ENCODE peak calls at places on chromosomes 7 and 10, in four cellular contexts. D is suprapubic skin, F is GM06990, Z is osteoblast. J is an unnamed sample. For H3K27me3, the result is how much of the 10 kb centered on the place peaks cover.

GRCh38 chr7:20959281-20959680 is 172.6 kb upstream of the SP8 start:
- DNase-seq in D (no peak), F (no peak), Z (no peak), J (no peak)

GRCh38 chr10:124414077-124414476 is 4.6 kb downstream of the OAT start:
- DNase-seq in D (no peak), F (no peak), Z (no peak), J (no peak)

GRCh38 chr7:144525956-144526355 is 122.5 kb upstream of the NOBOX start:
- DNase-seq in D (no peak), F (no peak), Z (no peak), J (no peak)

GRCh38 chr7:25780904-25781303 is 371.1 kb upstream of the NFE2L3 start:
- DNase-seq in D (no peak), F (no peak), Z (no peak), J (no peak)

GRCh38 chr10:72184156-72184555 is 31.7 kb upstream of the ANAPC16 start:
- DNase-seq in D (no peak), F (no peak), Z (no peak), J (no peak)

GRCh38 chr10:66167816-66168215 is 758.0 kb upstream of the LRRTM3 start:
- DNase-seq in D (no peak), F (no peak), Z (no peak), J (no peak)

GRCh38 chr10:48470115-48470892 is 134.6 kb downstream of the ARHGAP22 start:
- DNase-seq in D (peak), F (no peak), Z (no peak), J (peak)

GRCh38 chr10:124417846-124418725 is 637 bp downstream of the OAT start:
- DNase-seq in D (peak), F (peak), Z (peak), J (peak)

GRCh38 chr7:30905078-30906012 is 6.3 kb upstream of the AQP1 start:
- DNase-seq in D (no peak), F (no peak), Z (no peak), J (no peak)

GRCh38 chr7:136114966-136115762 is 138.0 kb upstream of the MTPN start:
- DNase-seq in D (no peak), F (peak), Z (peak), J (peak)

GRCh38 chr7:68688416-68689086 is 909.7 kb upstream of the AUTS2 start:
- DNase-seq in D (no peak), F (no peak), Z (no peak), J (peak)

GRCh38 chr7:102914585-102914984 is 1.8 kb downstream of the LRRC17 start:
- DNase-seq in D (no peak), F (no peak), Z (no peak), J (peak)

GRCh38 chr10:89427629-89428028 is 13.3 kb downstream of the IFIT5 start:
- DNase-seq in D (no peak), F (no peak), Z (peak), J (no peak)

GRCh38 chr7:618539-619355 is 99.1 kb upstream of the PDGFA start:
- DNase-seq in D (no peak), F (no peak), Z (peak), J (no peak)

GRCh38 chr7:36001546-36001945 is 151.5 kb upstream of the EEPD1 start:
- DNase-seq in D (no peak), F (no peak), Z (peak), J (no peak)

GRCh38 chr10:118590334-118590733 is 5.1 kb downstream of the PRLHR start:
- DNase-seq in D (no peak), F (no peak), Z (no peak), J (no peak)

GRCh38 chr10:129689681-129690080 is 222.6 kb downstream of the MGMT start:
- DNase-seq in D (no peak), F (no peak), Z (no peak), J (no peak)

GRCh38 chr10:86711237-86711956 is 43.1 kb downstream of the LDB3 start:
- DNase-seq in D (no peak), F (peak), Z (peak), J (peak)

GRCh38 chr7:23490357-23491131 is 20.3 kb upstream of the IGF2BP3 start:
- DNase-seq in D (no peak), F (peak), Z (no peak), J (peak)

GRCh38 chr10:30784896-30785605 is 155.5 kb upstream of the LYZL2 start:
- DNase-seq in D (peak), F (peak), Z (peak), J (peak)

GRCh38 chr10:806451-807162 is 117.1 kb upstream of the DIP2C start:
- DNase-seq in D (no peak), F (no peak), Z (peak), J (no peak)

GRCh38 chr7:101720324-101720723 is 91.2 kb upstream of the MYL10 start:
- DNase-seq in D (no peak), F (no peak), Z (peak), J (peak)

DNA sequence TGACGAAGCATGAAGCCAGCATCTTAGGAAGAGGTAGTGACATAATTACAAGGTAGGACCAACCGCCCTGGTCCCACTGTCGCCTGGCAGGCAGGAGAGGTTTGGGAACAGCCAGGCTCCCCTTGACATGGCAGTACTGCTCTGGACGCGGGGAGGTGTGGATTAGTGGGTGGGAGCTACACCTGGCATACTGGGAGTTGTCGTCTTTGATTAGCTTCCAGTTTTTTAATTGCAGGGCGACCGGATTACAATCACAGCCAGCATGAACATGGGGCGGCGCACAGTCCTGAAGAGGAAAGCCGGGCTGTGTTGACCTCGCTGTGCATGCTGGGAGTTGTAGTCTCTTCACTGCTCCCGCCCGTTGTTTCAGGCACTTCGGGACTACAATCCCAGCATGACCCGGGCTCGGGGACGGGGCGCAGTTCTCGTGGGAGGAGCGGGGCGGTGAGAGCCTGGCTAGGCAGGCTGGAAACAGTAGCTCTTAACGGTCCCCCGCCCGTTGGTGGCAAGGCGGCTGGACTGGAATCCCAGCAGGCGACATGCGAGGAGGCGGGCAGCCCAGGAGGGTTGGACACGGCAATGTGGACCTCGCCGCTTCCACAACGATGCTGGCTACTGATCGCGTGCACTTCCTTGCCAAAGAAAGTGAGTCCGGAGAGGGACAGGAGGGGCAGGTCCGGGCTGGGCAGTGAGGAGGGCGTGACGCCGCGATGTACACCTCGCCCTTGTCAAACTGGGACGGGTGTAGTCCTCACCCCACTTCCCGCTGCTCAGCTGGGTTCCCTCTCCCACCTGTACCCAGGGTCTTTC is 98.0 kb upstream of the ZNF722 start:
- DNase-seq in D (peak), F (peak), Z (peak), J (no peak)
- H3K4me3 ChIP-seq in D (peak), F (peak), Z (no peak), J (no peak)

GRCh38 chr10:117174439-117175214 is 22.7 kb upstream of the KCNK18 start:
- DNase-seq in D (peak), F (peak), Z (peak), J (peak)
- H3K27me3 ChIP-seq in D (half or more), F (under half), Z (under half), J (half or more)

DNA sequence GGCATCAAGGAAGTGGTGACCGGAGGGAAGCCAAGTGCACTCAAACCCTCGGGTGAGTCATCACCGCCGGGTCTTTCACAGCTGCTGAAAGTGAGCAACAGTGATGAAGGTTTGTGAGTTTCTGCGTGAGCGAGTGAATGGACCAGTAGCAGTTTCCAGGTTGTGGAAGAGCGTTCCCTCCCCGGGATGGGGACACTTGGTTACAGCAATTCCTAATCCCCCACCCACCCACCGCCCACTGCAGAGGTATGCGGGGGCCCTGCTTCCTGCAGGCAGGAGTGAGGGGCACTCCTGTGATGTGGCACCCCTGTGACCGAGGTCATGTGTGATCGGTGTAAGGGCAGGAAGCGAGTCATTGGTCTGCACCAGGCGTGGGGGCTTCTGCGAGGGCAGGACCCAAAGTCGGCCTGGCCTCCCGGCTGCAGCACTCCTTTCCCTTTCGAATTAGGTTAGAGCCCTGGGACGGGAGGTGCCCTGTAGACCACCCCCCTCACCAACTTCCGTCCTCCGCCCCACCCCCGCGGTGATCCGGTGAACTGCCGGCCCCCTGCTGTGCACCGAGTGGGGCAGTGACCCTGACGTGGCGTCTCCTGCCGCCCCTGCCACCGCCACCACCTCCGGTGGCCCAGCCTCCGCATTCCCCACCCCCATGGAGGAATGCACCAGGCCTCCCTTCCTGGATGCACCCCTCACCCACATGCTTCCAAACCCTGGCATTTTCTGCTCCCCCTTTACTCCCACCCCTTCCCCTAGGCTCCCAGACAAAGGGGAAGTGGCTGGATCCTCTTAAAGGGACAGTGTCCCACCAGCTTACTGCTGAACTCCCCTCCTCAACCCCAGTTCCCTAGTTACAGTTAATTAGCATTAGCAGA is 10.9 kb downstream of the LIMK1 start:
- DNase-seq in D (peak), F (peak), Z (peak), J (peak)
- H3K4me3 ChIP-seq in D (peak), F (peak), Z (peak), J (peak)

DNA sequence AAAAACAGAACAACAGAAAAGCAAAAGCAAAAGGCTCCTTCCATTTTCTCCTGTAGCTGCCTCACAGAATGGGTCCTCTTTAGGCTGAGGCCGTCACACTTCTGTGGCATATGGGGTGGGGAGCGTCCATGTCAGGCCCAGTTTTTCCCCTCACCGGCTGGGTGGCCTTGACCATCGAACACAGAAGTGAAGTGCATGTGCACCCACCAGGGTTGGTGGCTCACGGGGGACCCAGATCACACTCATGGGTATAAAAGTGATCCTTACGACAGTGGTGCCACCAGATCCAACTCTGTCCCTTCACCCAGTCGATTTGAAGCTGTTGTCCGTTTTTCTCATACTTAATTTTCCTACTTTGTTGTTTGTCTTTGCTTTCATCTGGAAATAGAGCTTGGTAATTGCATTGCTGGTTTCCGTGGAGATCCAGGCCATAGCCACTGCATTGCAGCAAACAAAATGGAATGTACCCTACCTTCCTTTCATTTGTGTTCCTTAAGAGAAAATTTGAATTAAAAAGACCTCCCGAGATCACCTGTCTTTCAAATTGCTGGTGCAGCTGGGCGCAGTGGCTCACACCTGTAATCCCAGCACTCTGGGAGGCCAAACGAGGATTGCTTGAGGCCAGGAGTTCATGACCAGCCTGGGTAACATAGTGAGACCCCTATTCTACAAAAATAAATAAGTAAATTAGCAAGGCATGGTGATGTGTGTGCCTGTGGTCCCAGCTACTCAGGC is 10.9 kb upstream of the GJD4 start:
- DNase-seq in D (no peak), F (no peak), Z (no peak), J (peak)
- H3K27me3 ChIP-seq in D (under half), F (under half), Z (under half), J (under half)

DNA sequence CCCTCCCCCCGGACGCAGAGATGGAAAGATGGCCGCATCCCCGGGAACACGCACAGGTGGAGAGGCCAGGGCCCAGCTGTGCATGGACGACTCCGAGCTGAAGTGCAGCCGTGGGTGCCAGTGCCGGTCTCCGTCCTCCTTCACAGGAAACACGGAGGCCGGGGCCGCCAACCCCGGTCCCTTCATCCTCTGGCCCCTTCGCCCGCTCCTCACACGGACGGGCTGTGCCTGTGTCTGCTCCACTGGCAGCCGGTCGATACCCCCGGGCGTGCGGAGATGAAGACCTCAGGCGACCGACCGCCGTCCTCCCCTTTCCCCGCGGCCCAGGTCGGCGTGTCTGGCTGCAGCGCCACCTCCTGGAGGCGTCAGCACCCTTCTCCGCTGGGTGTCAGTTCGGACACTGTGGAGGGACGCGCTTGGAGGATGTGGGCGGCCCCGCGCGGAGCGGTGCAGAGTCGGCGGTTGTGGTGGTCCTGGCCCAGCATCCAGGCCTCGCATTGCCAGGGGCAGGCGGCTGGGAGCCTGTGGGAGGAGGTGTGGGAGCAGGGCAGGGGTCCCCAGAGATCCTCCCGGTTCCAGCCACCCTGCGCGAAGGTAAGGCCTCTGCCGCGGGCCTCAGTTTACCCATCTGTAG is 9.9 kb downstream of the ZNF511 start:
- DNase-seq in D (no peak), F (peak), Z (peak), J (peak)
- H3K4me3 ChIP-seq in D (peak), F (peak), Z (peak), J (peak)

J was measured in H7.